ENCODE peak calls at places on chromosomes 16 and 17, in nine cellular contexts. S is astrocyte of the spinal cord; R is uterus; M is midbrain; O is islet precursor cell; P is NCI-H774; F is stimulated activated CD8-positive, alpha-beta memory T cell treated with anti-CD3 and anti-CD28 coated beads, Interleukin-7, amount 100 ng/mL, for 1 hour; N is activated CD4-positive, alpha-beta T cell treated with anti-CD3 and anti-CD28 coated beads, Interleukin-2, amount 50 U/mL, for 24 hours; D is AG09319. Y is an unnamed sample.

GRCh38 chr16:72783716-72784320 is 264.1 kb downstream of the ZFHX3 start:
- DNase-seq in S (peak; percentile 52), R (no peak), M (peak; percentile 3), O (no peak), P (no peak), F (no peak), N (no peak), D (no peak), Y (no peak)

GRCh38 chr17:70095455-70095854 is 20.4 kb downstream of the KCNJ16 start:
- DNase-seq in S (no peak), R (no peak), M (no peak), O (no peak), P (no peak), F (no peak), N (no peak), D (no peak), Y (no peak)

GRCh38 chr17:41782142-41782541 is 4.4 kb downstream of the JUP start:
- DNase-seq in S (no peak), R (peak; percentile 47), M (no peak), O (no peak), P (no peak), F (no peak), N (no peak), D (no peak), Y (peak; percentile 58)

GRCh38 chr17:46782250-46782953 is 36.1 kb downstream of the WNT3 start:
- DNase-seq in S (peak; percentile 17), R (no peak), M (no peak), O (peak; percentile 81), P (peak; percentile 6), F (no peak), N (no peak), D (no peak), Y (peak; percentile 33)

GRCh38 chr17:35256629-35257028 is 13.8 kb downstream of the SLFN5 start:
- DNase-seq in S (no peak), R (no peak), M (no peak), O (peak; percentile 51), P (no peak), F (no peak), N (no peak), D (no peak), Y (no peak)

GRCh38 chr17:5225668-5226457 is 8.8 kb downstream of the SCIMP start:
- DNase-seq in S (no peak), R (no peak), M (no peak), O (no peak), P (no peak), F (no peak), N (no peak), D (no peak), Y (no peak)

GRCh38 chr16:56247808-56248207 is 56.5 kb downstream of the GNAO1 start:
- DNase-seq in S (no peak), R (no peak), M (no peak), O (no peak), P (no peak), F (no peak), N (no peak), D (no peak), Y (no peak)

GRCh38 chr16:54479546-54479945 is 193.0 kb upstream of the IRX3 start:
- DNase-seq in S (no peak), R (no peak), M (no peak), O (no peak), P (no peak), F (no peak), N (no peak), D (no peak), Y (no peak)

GRCh38 chr16:11250786-11251524 is 5.0 kb downstream of the SOCS1 start:
- DNase-seq in S (no peak), R (no peak), M (no peak), O (no peak), P (no peak), F (no peak), N (no peak), D (no peak), Y (no peak)

GRCh38 chr16:64540449-64540848 is 581.4 kb downstream of the CDH11 start:
- DNase-seq in S (no peak), R (no peak), M (no peak), O (no peak), P (no peak), F (no peak), N (no peak), D (no peak), Y (no peak)

GRCh38 chr16:68068926-68069325 is 16.2 kb upstream of the NFATC3 start:
- DNase-seq in S (no peak), R (no peak), M (no peak), O (no peak), P (no peak), F (no peak), N (no peak), D (no peak), Y (no peak)

GRCh38 chr17:17070931-17071330 is 28.7 kb downstream of the MPRIP start:
- DNase-seq in S (no peak), R (no peak), M (no peak), O (peak; percentile 37), P (no peak), F (no peak), N (no peak), D (no peak), Y (no peak)

GRCh38 chr17:10247806-10248334 is 49.5 kb upstream of the GAS7 start:
- DNase-seq in S (no peak), R (no peak), M (no peak), O (no peak), P (no peak), F (no peak), N (no peak), D (no peak), Y (no peak)

GRCh38 chr16:85629853-85630252 is 16.7 kb downstream of the GSE1 start:
- DNase-seq in S (no peak), R (no peak), M (no peak), O (no peak), P (no peak), F (no peak), N (no peak), D (no peak), Y (no peak)

GRCh38 chr16:4114257-4115208 is 1.7 kb downstream of the ADCY9 start:
- DNase-seq in S (no peak), R (no peak), M (no peak), O (no peak), P (no peak), F (no peak), N (no peak), D (no peak), Y (no peak)

GRCh38 chr16:15509593-15510520 is 75.5 kb downstream of the BMERB1 start:
- DNase-seq in S (peak; percentile 83), R (no peak), M (no peak), O (no peak), P (no peak), F (no peak), N (no peak), D (peak; percentile 10), Y (no peak)

GRCh38 chr16:27314161-27314723 is 468 bp downstream of the IL4R start:
- DNase-seq in S (peak; percentile 96), R (peak; percentile 76), M (no peak), O (peak; percentile 79), P (no peak), F (no peak), N (peak; percentile 22), D (peak; percentile 77), Y (no peak)

GRCh38 chr17:65572581-65573282 is 11.3 kb upstream of the AXIN2 start:
- DNase-seq in S (no peak), R (no peak), M (no peak), O (no peak), P (no peak), F (no peak), N (no peak), D (no peak), Y (no peak)

GRCh38 chr16:4089811-4090293 is 26.4 kb downstream of the ADCY9 start:
- DNase-seq in S (no peak), R (no peak), M (no peak), O (no peak), P (no peak), F (no peak), N (no peak), D (no peak), Y (peak; percentile 54)

GRCh38 chr16:66271074-66272060 is 95.1 kb upstream of the CDH5 start:
- DNase-seq in S (no peak), R (no peak), M (no peak), O (peak; percentile 56), P (no peak), F (no peak), N (no peak), D (no peak), Y (no peak)

GRCh38 chr17:2053380-2054261 is 1.3 kb upstream of the HIC1 start:
- DNase-seq in S (peak; percentile 83), R (peak; percentile 88), M (peak; percentile 58), O (peak; percentile 89), P (peak; percentile 14), F (peak; percentile 53), N (peak; percentile 56), D (no peak), Y (peak; percentile 75)

GRCh38 chr16:29684671-29685070 is 5.7 kb downstream of the QPRT start:
- DNase-seq in S (no peak), R (no peak), M (no peak), O (no peak), P (no peak), F (no peak), N (no peak), D (no peak), Y (no peak)

GRCh38 chr16:30356401-30357084 is 1.4 kb upstream of the CD2BP2 start:
- DNase-seq in S (no peak), R (peak; percentile 34), M (peak; percentile 28), O (peak; percentile 40), P (no peak), F (no peak), N (no peak), D (no peak), Y (no peak)

GRCh38 chr16:89860747-89861304 is 12.6 kb upstream of the TCF25 start:
- DNase-seq in S (peak; percentile 17), R (peak; percentile 50), M (peak; percentile 45), O (peak; percentile 83), P (no peak), F (peak; percentile 51), N (peak; percentile 60), D (no peak), Y (peak; percentile 26)

GRCh38 chr17:30379303-30380105 is 777 bp downstream of the CPD start:
- DNase-seq in S (no peak), R (no peak), M (peak; percentile 27), O (peak; percentile 74), P (peak; percentile 17), F (no peak), N (no peak), D (no peak), Y (peak; percentile 24)

GRCh38 chr16:20886320-20886719 is 13.8 kb downstream of the DCUN1D3 start:
- DNase-seq in S (no peak), R (no peak), M (no peak), O (no peak), P (no peak), F (no peak), N (no peak), D (no peak), Y (no peak)

GRCh38 chr16:2663553-2664521 is 18.5 kb upstream of the KCTD5 start:
- DNase-seq in S (peak; percentile 20), R (peak; percentile 80), M (no peak), O (peak; percentile 77), P (no peak), F (no peak), N (no peak), D (no peak), Y (no peak)

GRCh38 chr17:31490019-31490383 is 98.5 kb downstream of the RAB11FIP4 start:
- DNase-seq in S (no peak), R (no peak), M (no peak), O (no peak), P (no peak), F (no peak), N (no peak), D (no peak), Y (no peak)

GRCh38 chr17:149897-150575 is 12.7 kb downstream of the SCGB1C2 start:
- DNase-seq in S (no peak), R (no peak), M (no peak), O (no peak), P (no peak), F (no peak), N (no peak), D (no peak), Y (no peak)

GRCh38 chr17:30290696-30291570 is 811 bp downstream of the BLMH start:
- DNase-seq in S (no peak), R (peak; percentile 16), M (peak; percentile 13), O (peak; percentile 89), P (peak; percentile 23), F (peak; percentile 7), N (peak; percentile 16), D (no peak), Y (peak; percentile 18)

GRCh38 chr17:80984749-80985148 is 6.9 kb upstream of the CHMP6 start:
- DNase-seq in S (peak; percentile 88), R (no peak), M (no peak), O (peak; percentile 98), P (no peak), F (no peak), N (no peak), D (peak; percentile 70), Y (peak; percentile 51)